ENCODE peak calls at places on chromosomes 16 and 17, in seven cellular contexts. P is H1, N is HCT116, G is GM12878, E is K562, Y is HepG2, U is SK-N-SH. D is an unnamed sample.

GRCh38 chr17:68053237-68054030 is 17.9 kb downstream of the KPNA2 start:
- DNase-seq in N (no peak), P (no peak), Y (no peak), E (no peak), U (no peak), G (no peak), D (peak)

GRCh38 chr16:21075252-21075651 is 75.4 kb downstream of the DNAH3 start:
- DNase-seq in P (no peak), E (no peak), N (no peak), G (no peak), Y (no peak), U (no peak), D (no peak)

GRCh38 chr17:77076046-77076882 is 64.5 kb upstream of the SEC14L1 start:
- DNase-seq in E (no peak), P (no peak), Y (no peak), U (no peak), N (no peak), G (no peak), D (peak)

GRCh38 chr16:74607967-74608356 is 1.0 kb upstream of the GLG1 start:
- DNase-seq in P (no peak), Y (no peak), G (no peak), N (no peak), E (no peak), U (no peak), D (peak)

GRCh38 chr16:21150375-21151001 is at the start of gene DNAH3:
- DNase-seq in E (peak), G (no peak), P (no peak), U (peak), N (no peak), Y (peak), D (no peak)

GRCh38 chr17:74454197-74455024 is 12.0 kb upstream of the CD300A start:
- DNase-seq in G (no peak), N (peak), P (no peak), Y (peak), E (no peak), U (no peak), D (peak)

GRCh38 chr17:5809056-5809455 is 224.7 kb upstream of the NLRP1 start:
- DNase-seq in Y (no peak), G (no peak), N (no peak), U (no peak), P (no peak), E (no peak), D (no peak)

GRCh38 chr16:29256501-29256981 is 150.0 kb downstream of the NPIPB11 start:
- DNase-seq in N (no peak), U (no peak), E (no peak), P (no peak), G (no peak), Y (no peak), D (no peak)

GRCh38 chr16:12341966-12342365 is 365.4 kb downstream of the SNX29 start:
- DNase-seq in U (no peak), G (no peak), P (no peak), E (no peak), Y (no peak), N (no peak), D (peak)

GRCh38 chr17:28693866-28694265 is 17.8 kb downstream of the PROCA1 start:
- DNase-seq in P (no peak), N (no peak), Y (no peak), G (no peak), E (peak), U (no peak), D (no peak)

GRCh38 chr17:38748329-38749221 is at the start of gene PCGF2:
- DNase-seq in Y (peak), U (peak), N (peak), P (peak), G (no peak), E (peak), D (peak)

GRCh38 chr16:51139568-51139967 is 11.5 kb downstream of the SALL1 start:
- DNase-seq in G (no peak), Y (no peak), P (no peak), E (no peak), U (no peak), N (no peak), D (no peak)

GRCh38 chr17:53649201-53649600 is 173.5 kb upstream of the KIF2B start:
- DNase-seq in G (no peak), E (no peak), N (no peak), U (no peak), P (no peak), Y (no peak), D (no peak)

GRCh38 chr17:46063239-46063638 is 64.2 kb downstream of the STH start:
- DNase-seq in G (no peak), N (peak), E (no peak), U (no peak), P (no peak), Y (no peak), D (peak)

GRCh38 chr17:67912656-67913055 is 83.6 kb downstream of the C17orf58 start:
- DNase-seq in E (no peak), Y (no peak), P (no peak), G (no peak), N (no peak), U (no peak), D (no peak)

GRCh38 chr16:11452746-11453344 is 107.6 kb downstream of the RMI2 start:
- DNase-seq in E (no peak), G (no peak), U (no peak), Y (no peak), P (no peak), N (no peak), D (no peak)

GRCh38 chr17:66654764-66655163 is 180.2 kb upstream of the CACNG5 start:
- DNase-seq in N (no peak), U (no peak), Y (no peak), E (no peak), G (no peak), P (no peak), D (no peak)

GRCh38 chr16:26963109-26963508 is 103.6 kb upstream of the C16orf82 start:
- DNase-seq in N (peak), G (no peak), E (peak), U (peak), P (no peak), Y (peak), D (peak)

GRCh38 chr17:75845058-75845711 is 981 bp upstream of the UNC13D start:
- DNase-seq in G (peak), N (peak), U (peak), E (peak), P (peak), Y (peak), D (peak)

GRCh38 chr17:62083651-62084050 is 18.6 kb upstream of the MED13 start:
- DNase-seq in P (no peak), U (no peak), G (no peak), Y (no peak), N (no peak), E (no peak), D (no peak)

GRCh38 chr17:62090868-62091267 is 25.8 kb upstream of the MED13 start:
- DNase-seq in P (no peak), E (no peak), G (no peak), U (no peak), Y (no peak), N (no peak), D (no peak)

GRCh38 chr17:62090021-62090824 is 25.1 kb upstream of the MED13 start:
- DNase-seq in G (no peak), E (no peak), P (no peak), N (no peak), Y (peak), U (no peak), D (no peak)

GRCh38 chr17:62089296-62089695 is 24.2 kb upstream of the MED13 start:
- DNase-seq in Y (no peak), G (no peak), N (no peak), E (no peak), P (no peak), U (no peak), D (no peak)

GRCh38 chr17:62085511-62086408 is 20.7 kb upstream of the MED13 start:
- DNase-seq in E (peak), P (no peak), Y (peak), N (no peak), G (no peak), U (no peak), D (peak)
- H2AFZ ChIP-seq in E (peak), P (no peak), Y (peak), N (no peak), G (peak), U (no peak), D (no peak)

GRCh38 chr17:80712089-80712488 is 167.5 kb downstream of the RPTOR start:
- DNase-seq in U (no peak), P (no peak), G (no peak), Y (no peak), E (no peak), N (no peak), D (no peak)
- H3K4me3 ChIP-seq in U (no peak), P (no peak), G (no peak), Y (no peak), E (no peak), N (no peak), D (no peak)

DNA sequence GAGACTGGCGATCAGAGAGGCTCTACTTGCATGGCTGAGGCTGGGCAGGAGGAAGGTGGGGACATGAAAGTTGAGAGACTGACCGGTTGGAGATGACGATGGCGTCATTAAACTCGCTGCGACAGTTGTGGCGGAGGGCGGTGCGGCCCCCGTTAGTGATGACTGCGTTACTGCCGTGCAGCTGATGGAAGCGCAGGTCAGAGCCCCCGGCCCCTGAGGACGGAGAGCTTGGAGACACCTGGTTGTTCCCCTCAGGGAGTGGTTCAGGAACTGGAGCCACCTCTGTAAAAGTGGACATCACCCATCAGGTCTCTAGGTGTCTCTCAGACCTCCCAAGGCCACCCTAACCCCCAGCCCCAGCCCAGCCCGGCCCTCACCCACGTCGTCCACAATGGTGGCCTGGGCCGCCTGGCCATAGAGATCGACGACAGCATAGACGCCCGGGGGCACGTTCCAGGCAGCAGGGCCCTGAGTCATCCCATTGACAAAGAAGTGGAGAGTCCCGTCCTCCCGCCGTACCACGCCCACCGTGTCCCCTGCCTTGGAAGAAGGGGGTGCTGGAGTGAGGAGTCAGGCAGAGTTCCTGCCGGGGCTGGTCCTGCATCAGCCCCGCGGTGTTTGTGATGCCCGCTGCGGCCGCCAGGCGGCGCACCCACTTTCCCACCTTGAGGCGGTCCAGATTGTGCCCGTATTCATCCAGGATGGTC is 5.3 kb downstream of the NEURL4 start:
- DNase-seq in N (no peak), U (peak), G (no peak), Y (no peak), P (peak), E (peak), D (peak)
- TF ChIP-seq RAD21 in N (no peak), U (peak), G (peak), Y (peak), P (peak), E (peak), D (peak)

GRCh38 chr16:73568769-73569168 is 520.8 kb upstream of the ZFHX3 start:
- DNase-seq in G (no peak), Y (no peak), U (peak), P (no peak), E (no peak), N (no peak), D (no peak)

GRCh38 chr16:73569266-73569665 is 521.3 kb upstream of the ZFHX3 start:
- DNase-seq in P (no peak), U (no peak), N (no peak), E (no peak), Y (no peak), G (no peak), D (no peak)

DNA sequence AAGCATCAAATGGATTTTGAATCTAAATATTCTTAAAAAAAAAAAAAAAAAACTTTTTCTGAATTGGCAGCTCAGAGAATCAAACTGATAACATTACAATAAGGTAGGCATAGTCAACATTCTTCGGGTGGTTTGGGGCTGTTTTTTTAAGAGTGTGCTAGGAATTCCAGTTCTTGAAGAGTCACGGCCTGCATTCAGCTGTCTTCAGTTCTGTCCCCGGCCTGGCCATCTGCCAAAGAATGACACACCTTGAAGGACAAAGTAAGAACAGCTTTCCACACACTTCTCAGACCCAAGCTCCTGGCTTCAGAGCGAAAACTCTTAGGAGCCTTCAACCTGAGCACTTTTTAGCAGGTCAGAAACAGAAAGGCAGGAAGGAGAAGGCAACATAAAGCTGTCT is 524.2 kb upstream of the ZFHX3 start:
- DNase-seq in P (no peak), U (no peak), N (no peak), Y (no peak), E (no peak), G (no peak), D (no peak)
- H2AFZ ChIP-seq in P (peak), U (no peak), N (no peak), Y (no peak), E (no peak), G (no peak), D (no peak)

GRCh38 chr17:81099888-81100287 is 64.9 kb downstream of the BAIAP2 start:
- DNase-seq in Y (no peak), G (no peak), E (no peak), P (no peak), N (no peak), U (no peak), D (no peak)

GRCh38 chr17:81096741-81097133 is 61.8 kb downstream of the BAIAP2 start:
- DNase-seq in P (no peak), E (no peak), U (no peak), G (no peak), Y (no peak), N (no peak), D (no peak)

GRCh38 chr17:81097134-81097942 is 62.4 kb downstream of the BAIAP2 start:
- DNase-seq in N (peak), E (peak), P (peak), U (peak), Y (peak), G (no peak), D (peak)

GRCh38 chr17:81095608-81095888 is 60.6 kb downstream of the BAIAP2 start:
- DNase-seq in N (no peak), E (no peak), Y (no peak), G (no peak), U (no peak), P (no peak), D (no peak)

GRCh38 chr17:81097943-81098308 is 63.0 kb downstream of the BAIAP2 start:
- DNase-seq in U (no peak), E (peak), G (no peak), Y (peak), P (no peak), N (peak), D (peak)
- H3K4me3 ChIP-seq in U (no peak), E (peak), G (no peak), Y (no peak), P (no peak), N (peak), D (no peak)

GRCh38 chr17:57578608-57578990 is 166.5 kb downstream of the CCDC182 start:
- DNase-seq in Y (no peak), P (no peak), N (no peak), G (peak), E (no peak), U (no peak), D (peak)

GRCh38 chr17:57580055-57580739 is 164.9 kb downstream of the CCDC182 start:
- DNase-seq in N (no peak), G (no peak), U (no peak), E (no peak), P (no peak), Y (peak), D (no peak)

GRCh38 chr17:57579245-57579644 is 165.9 kb downstream of the CCDC182 start:
- DNase-seq in E (no peak), N (no peak), P (no peak), U (no peak), Y (no peak), G (no peak), D (no peak)

GRCh38 chr17:57576744-57577143 is 168.4 kb downstream of the CCDC182 start:
- DNase-seq in E (no peak), G (no peak), U (no peak), N (no peak), P (no peak), Y (no peak), D (no peak)

DNA sequence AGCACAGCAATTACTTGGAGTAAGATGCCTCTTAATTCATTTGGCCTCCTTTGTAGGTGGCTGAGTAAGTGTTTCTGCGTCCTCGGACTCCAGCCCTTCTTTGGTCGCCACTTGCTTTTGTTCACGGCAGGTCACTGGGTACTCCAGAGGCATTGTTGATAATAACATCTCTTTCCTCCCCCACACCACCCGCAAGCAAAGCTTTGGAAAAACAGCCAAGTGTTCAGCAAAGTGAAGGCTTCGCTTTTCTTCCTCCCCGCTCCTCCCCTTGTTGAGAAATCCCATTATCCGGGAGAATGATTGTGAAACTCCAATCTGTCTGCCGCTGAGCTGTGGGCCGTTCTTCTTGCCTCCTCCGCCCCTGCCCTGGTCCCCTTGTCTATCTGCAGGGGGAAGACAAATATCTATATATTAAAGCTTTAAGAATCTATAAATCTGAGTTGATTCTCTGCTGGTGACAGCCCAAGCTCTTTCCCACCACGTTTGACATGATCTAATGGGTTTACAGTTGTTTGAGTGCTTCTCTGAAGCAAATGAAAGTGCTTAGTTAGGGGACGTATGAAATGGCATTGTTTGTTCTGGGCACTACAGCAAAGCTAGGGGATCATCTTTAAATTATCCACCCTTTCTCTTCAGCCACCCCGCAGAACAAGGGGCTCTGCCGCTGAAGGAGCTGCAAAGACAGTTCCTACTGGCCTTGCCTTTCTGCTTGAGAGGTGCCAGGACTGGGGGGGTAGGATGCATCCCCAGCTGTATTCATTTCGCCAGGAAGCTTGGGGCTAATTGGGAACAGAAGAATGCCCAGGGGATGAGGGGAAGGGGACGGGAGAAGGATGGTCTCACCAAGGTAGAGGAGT is 167.1 kb downstream of the CCDC182 start:
- DNase-seq in G (no peak), P (no peak), Y (peak), E (no peak), U (peak), N (no peak), D (peak)
- TF ChIP-seq RAD21 in G (no peak), P (no peak), Y (no peak), E (no peak), U (no peak), N (no peak), D (no peak)

GRCh38 chr16:86733526-86734254 is 155.3 kb downstream of the FOXL1 start:
- DNase-seq in N (no peak), E (no peak), P (no peak), G (no peak), U (no peak), Y (no peak), D (no peak)
- H2AFZ ChIP-seq in N (no peak), E (no peak), P (no peak), G (no peak), U (no peak), Y (no peak), D (no peak)

GRCh38 chr17:36661688-36662087 is 60.3 kb downstream of the MRM1 start:
- DNase-seq in P (no peak), U (no peak), Y (no peak), N (no peak), E (no peak), G (no peak), D (no peak)

GRCh38 chr17:36657390-36657762 is 56.0 kb downstream of the MRM1 start:
- DNase-seq in U (no peak), P (no peak), N (no peak), G (no peak), Y (no peak), E (no peak), D (no peak)

GRCh38 chr17:36661047-36661666 is 59.8 kb downstream of the MRM1 start:
- DNase-seq in U (peak), N (no peak), E (no peak), P (no peak), G (no peak), Y (no peak), D (no peak)

GRCh38 chr17:36653374-36653773 is 52.0 kb downstream of the MRM1 start:
- DNase-seq in P (no peak), E (no peak), N (no peak), U (no peak), G (no peak), Y (no peak), D (no peak)

GRCh38 chr17:36657763-36658490 is 56.5 kb downstream of the MRM1 start:
- DNase-seq in G (no peak), Y (no peak), E (peak), N (no peak), P (no peak), U (peak), D (no peak)
- H3K4me3 ChIP-seq in G (no peak), Y (peak), E (peak), N (no peak), P (peak), U (no peak), D (no peak)

GRCh38 chr16:69469807-69470561 is 45.6 kb downstream of the CYB5B start:
- DNase-seq in G (peak), P (no peak), U (no peak), E (no peak), Y (no peak), N (no peak), D (no peak)
- TF ChIP-seq RAD21 in G (no peak), P (no peak), U (no peak), E (no peak), Y (no peak), N (no peak), D (no peak)

D was measured in IMR-90.